ENCODE peak calls at places on chromosomes 2 and 18, in eight cellular contexts. E is activated B cell treated with CpG ODN at 0.5 μM for 24 hours, A is endodermal cell, R is fibroblast of lung, B is glutamatergic neuron, X is foreskin fibroblast, W is endothelial cell, J is cardiac muscle cell. N is an unnamed sample.

GRCh38 chr2:111155610-111156009 is 34.9 kb downstream of the BCL2L11 start:
- DNase-seq in X (no peak), J (no peak), B (no peak), W (no peak), E (no peak), A (no peak), R (no peak), N (no peak)

GRCh38 chr2:69764286-69765058 is 22.5 kb downstream of the ANXA4 start:
- DNase-seq in X (peak), J (no peak), R (no peak), B (no peak), W (no peak), E (no peak), A (no peak), N (no peak)

GRCh38 chr2:234502285-234502918 is 5.5 kb upstream of the ARL4C start:
- DNase-seq in R (peak), B (no peak), A (no peak), J (peak), W (no peak), X (peak), E (no peak), N (peak)

GRCh38 chr2:69116438-69116837 is 103.5 kb downstream of the ANTXR1 start:
- DNase-seq in B (no peak), A (no peak), J (no peak), E (no peak), W (no peak), R (no peak), X (no peak), N (no peak)

GRCh38 chr18:3281456-3282400 is 19.8 kb downstream of the MYL12B start:
- DNase-seq in J (peak), X (peak), B (no peak), A (no peak), W (no peak), E (no peak), R (peak), N (peak)

GRCh38 chr2:128605421-128605820 is 286.8 kb upstream of the HS6ST1 start:
- DNase-seq in W (no peak), J (no peak), E (peak), B (no peak), X (no peak), R (no peak), A (no peak), N (no peak)

GRCh38 chr2:240784629-240785423 is 35.2 kb downstream of the KIF1A start:
- DNase-seq in B (peak), J (no peak), R (no peak), X (no peak), A (no peak), E (no peak), W (no peak), N (no peak)

GRCh38 chr18:657311-657997 is at the start of gene TYMS:
- DNase-seq in R (peak), A (peak), X (peak), W (peak), B (peak), J (peak), E (peak), N (no peak)

GRCh38 chr2:117720765-117721164 is 93.7 kb upstream of the DDX18 start:
- DNase-seq in R (no peak), X (no peak), W (no peak), J (no peak), B (no peak), A (no peak), E (no peak), N (no peak)

GRCh38 chr18:23141022-23141999 is 6.0 kb downstream of the CABLES1 start:
- DNase-seq in B (no peak), A (no peak), X (peak), R (peak), J (no peak), W (no peak), E (no peak), N (no peak)

GRCh38 chr18:63897072-63897471 is 9.6 kb downstream of the SERPINB2 start:
- DNase-seq in J (peak), E (no peak), X (peak), W (no peak), B (no peak), A (no peak), R (no peak), N (no peak)

GRCh38 chr2:190511104-190511503 is 23.4 kb downstream of the NEMP2 start:
- DNase-seq in J (peak), B (no peak), E (no peak), A (no peak), W (no peak), X (peak), R (peak), N (no peak)

GRCh38 chr2:27378096-27378808 is 2.3 kb downstream of the ZNF513 start:
- DNase-seq in B (no peak), E (no peak), J (peak), X (peak), R (no peak), W (no peak), A (peak), N (no peak)
- TF ChIP-seq CTCF in B (no peak), E (no peak), J (peak), X (no peak), R (no peak), W (no peak), A (peak), N (peak)

DNA sequence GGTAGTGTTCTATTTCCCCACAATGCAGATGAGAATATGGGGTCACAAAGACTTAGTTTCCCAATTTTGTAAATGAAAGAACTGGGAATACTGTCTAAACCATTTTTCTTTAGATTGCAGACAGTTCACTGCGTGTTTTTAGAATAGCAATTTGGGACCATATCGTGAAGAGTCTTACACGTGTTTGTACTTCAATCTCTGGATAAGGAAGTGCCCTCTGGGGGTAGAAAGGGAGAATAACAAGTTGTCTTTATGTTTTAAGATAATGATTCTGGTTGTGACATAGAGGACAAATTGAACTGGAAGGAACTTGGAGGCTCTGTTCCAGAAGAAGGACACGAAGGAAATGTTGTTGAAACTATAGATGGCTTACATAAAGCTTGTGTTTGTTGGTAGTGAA is 457.7 kb downstream of the CBLN2 start:
- DNase-seq in E (no peak), A (no peak), J (peak), X (peak), R (peak), B (no peak), W (no peak), N (no peak)
- TF ChIP-seq CTCF in E (no peak), A (peak), J (peak), X (no peak), R (no peak), B (peak), W (peak), N (peak)

GRCh38 chr2:39121523-39122063 is 742 bp upstream of the SOS1 start:
- DNase-seq in X (no peak), R (no peak), W (no peak), B (no peak), E (no peak), A (no peak), J (peak), N (no peak)

GRCh38 chr2:39120771-39121522 is at the start of gene SOS1:
- DNase-seq in A (peak), B (peak), W (peak), J (peak), X (peak), R (peak), E (peak), N (peak)

GRCh38 chr2:39118786-39119499 is 1.9 kb downstream of the SOS1 start:
- DNase-seq in W (no peak), B (no peak), E (no peak), R (peak), X (peak), A (no peak), J (peak), N (no peak)

GRCh38 chr2:39120521-39120770 is 405 bp downstream of the SOS1 start:
- DNase-seq in B (no peak), X (no peak), R (no peak), W (no peak), E (no peak), A (no peak), J (no peak), N (no peak)

GRCh38 chr2:39119732-39120520 is 925 bp downstream of the SOS1 start:
- DNase-seq in X (peak), A (peak), E (peak), B (peak), J (peak), R (peak), W (peak), N (no peak)
- TF ChIP-seq CTCF in X (no peak), A (peak), E (no peak), B (no peak), J (peak), R (no peak), W (no peak), N (peak)

GRCh38 chr18:50704541-50704940 is 115.3 kb downstream of the MRO start:
- DNase-seq in J (peak), B (no peak), A (no peak), E (no peak), W (no peak), R (no peak), X (no peak), N (no peak)

GRCh38 chr18:50711401-50711800 is 108.4 kb downstream of the MRO start:
- DNase-seq in A (no peak), X (no peak), J (no peak), R (no peak), B (peak), W (no peak), E (no peak), N (no peak)

GRCh38 chr18:50706199-50706598 is 113.6 kb downstream of the MRO start:
- DNase-seq in X (no peak), R (no peak), J (no peak), E (no peak), W (no peak), B (no peak), A (peak), N (no peak)

GRCh38 chr18:50707841-50708240 is 112.0 kb downstream of the MRO start:
- DNase-seq in W (no peak), B (no peak), R (peak), J (peak), A (no peak), X (peak), E (no peak), N (no peak)

DNA sequence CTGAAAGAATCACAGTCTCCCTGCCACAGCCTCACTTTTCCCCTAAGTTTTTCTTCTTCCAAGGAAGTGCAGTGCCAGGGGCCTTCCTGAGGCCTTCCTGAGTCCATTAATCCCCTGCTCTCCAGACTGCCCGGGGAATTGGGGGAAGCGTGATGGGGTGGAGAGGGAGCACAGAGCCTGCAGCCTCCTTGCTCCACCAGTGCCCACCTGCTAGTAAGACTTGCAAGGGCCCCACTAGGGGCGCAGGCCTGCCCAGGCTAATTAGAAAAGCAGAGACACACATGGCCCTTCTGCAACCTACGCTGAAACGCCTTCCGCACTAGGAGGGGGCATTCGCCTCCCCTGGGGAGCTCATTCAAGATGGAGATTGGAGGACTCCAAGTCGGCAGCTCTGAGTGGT is 110.6 kb downstream of the MRO start:
- DNase-seq in W (no peak), A (peak), X (no peak), J (no peak), E (no peak), B (peak), R (no peak), N (no peak)
- TF ChIP-seq CTCF in W (no peak), A (peak), X (no peak), J (no peak), E (no peak), B (no peak), R (no peak), N (no peak)

GRCh38 chr2:222693837-222694236 is 22.4 kb downstream of the MOGAT1 start:
- DNase-seq in A (no peak), E (no peak), W (no peak), X (peak), B (no peak), J (peak), R (peak), N (no peak)
- TF ChIP-seq CTCF in A (peak), E (no peak), W (peak), X (no peak), B (no peak), J (peak), R (peak), N (peak)

GRCh38 chr2:105522645-105523044 is 123.8 kb upstream of the FHL2 start:
- DNase-seq in J (no peak), W (no peak), R (no peak), E (no peak), B (no peak), A (no peak), X (peak), N (no peak)

GRCh38 chr2:105521176-105521575 is 122.3 kb upstream of the FHL2 start:
- DNase-seq in J (peak), E (no peak), R (peak), W (no peak), A (no peak), B (no peak), X (peak), N (no peak)

GRCh38 chr2:105525201-105525600 is 126.3 kb upstream of the FHL2 start:
- DNase-seq in R (no peak), E (no peak), W (no peak), J (no peak), B (no peak), X (no peak), A (no peak), N (no peak)

GRCh38 chr2:105521616-105522015 is 122.8 kb upstream of the FHL2 start:
- DNase-seq in W (no peak), B (no peak), A (no peak), J (no peak), X (no peak), R (no peak), E (no peak), N (no peak)

DNA sequence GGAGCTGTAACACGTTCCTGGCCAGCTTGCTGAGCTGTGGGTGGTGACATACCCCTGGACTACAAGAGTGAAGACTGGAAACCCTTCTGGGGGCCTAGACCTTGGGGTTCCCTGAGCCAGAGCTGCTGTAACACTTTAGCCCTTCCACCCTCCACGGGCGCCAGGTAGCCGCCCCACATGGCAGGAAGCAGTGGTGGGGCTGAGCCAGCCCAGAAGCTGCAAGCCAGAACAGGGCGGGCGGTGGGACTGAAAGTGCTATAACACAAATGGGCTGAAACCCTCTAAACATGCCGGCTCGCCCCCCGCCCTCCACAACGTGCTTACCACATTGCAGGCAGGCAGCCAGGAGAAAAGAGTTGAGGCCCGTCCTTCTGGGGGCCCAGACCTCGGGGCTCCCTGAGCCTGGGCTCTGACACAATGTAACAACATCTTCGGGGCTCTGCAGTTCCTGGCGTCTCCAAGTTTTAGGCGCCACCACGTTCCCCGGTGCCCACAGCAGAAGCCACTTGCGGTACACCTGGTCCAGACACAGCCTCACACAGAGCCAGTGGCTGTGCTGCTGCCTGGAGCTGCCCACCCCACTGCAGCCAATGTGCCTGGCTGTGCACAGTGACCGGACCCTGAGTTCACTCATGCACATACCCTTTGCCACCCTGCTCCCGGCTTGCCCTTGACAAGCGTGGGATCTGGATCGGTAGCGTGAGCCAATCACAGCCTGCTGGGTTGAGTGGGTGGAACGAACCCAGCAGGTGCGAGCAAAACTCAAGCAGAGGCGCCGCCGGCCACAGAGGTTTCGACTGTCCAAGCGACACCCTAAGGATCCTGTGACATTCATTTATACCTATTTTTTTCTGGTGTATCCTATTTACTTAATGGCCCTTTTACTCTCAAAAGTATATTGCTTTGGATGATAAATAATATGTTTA is 127.4 kb upstream of the FHL2 start:
- DNase-seq in R (no peak), A (peak), B (no peak), X (no peak), J (no peak), W (no peak), E (no peak), N (no peak)
- TF ChIP-seq CTCF in R (no peak), A (no peak), B (no peak), X (no peak), J (no peak), W (no peak), E (no peak), N (no peak)

DNA sequence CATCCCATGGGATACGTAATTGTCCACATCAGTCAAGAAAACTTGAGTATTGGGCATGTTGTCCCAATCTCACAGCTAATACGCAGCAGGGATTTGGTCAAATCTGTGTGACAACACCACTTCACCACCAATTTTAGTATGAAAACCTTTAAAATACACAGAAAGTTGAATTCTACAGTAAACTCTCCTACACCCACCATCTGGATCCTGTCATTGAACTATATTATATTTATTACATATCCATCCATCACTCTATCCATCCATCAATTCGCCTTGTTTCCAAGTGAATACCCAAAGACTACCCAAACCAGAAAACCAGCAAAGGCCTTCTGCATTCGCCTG is 846 bp upstream of the FKBP7 start:
- DNase-seq in E (no peak), B (no peak), R (no peak), W (no peak), X (no peak), A (no peak), J (no peak), N (no peak)
- TF ChIP-seq CTCF in E (no peak), B (no peak), R (no peak), W (no peak), X (no peak), A (peak), J (no peak), N (no peak)

GRCh38 chr2:54497738-54498680 is 41.9 kb downstream of the SPTBN1 start:
- DNase-seq in X (peak), A (peak), W (peak), J (peak), E (no peak), B (no peak), R (peak), N (no peak)
- TF ChIP-seq CTCF in X (peak), A (peak), W (no peak), J (peak), E (no peak), B (no peak), R (peak), N (peak)

DNA sequence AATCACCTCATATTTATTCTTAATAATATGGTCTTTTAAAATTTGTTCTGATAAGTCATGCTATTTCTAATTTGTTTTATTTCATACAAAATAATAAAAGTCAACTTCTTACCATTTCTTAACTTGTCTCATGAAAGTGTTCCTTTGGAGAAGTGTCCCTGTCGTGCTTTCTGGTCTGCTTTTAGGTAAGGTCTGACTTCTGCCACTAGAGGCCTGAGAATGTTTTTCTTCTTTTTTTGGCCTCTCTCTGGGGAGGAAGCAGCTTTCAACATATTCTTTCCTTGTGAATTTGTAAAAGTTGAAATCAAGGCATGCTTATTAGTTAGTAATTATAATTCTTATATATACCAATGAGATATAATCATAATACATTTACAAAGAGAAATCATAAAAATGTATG is 39.4 kb downstream of the MAP2 start:
- DNase-seq in W (no peak), B (no peak), J (peak), A (no peak), R (no peak), E (no peak), X (no peak), N (no peak)
- TF ChIP-seq CTCF in W (peak), B (peak), J (peak), A (peak), R (peak), E (no peak), X (no peak), N (no peak)

GRCh38 chr2:215397632-215398341 is 38.1 kb downstream of the FN1 start:
- DNase-seq in B (no peak), R (peak), A (no peak), X (no peak), W (no peak), J (peak), E (no peak), N (no peak)
- TF ChIP-seq CTCF in B (no peak), R (no peak), A (no peak), X (no peak), W (no peak), J (peak), E (no peak), N (no peak)

N was measured in AG09319.